ENCODE peak calls at places on chromosomes 3 and 15, in seven cellular contexts. N, Z, U, E, O, K and V are unnamed samples.

GRCh38 chr15:66461917-66462316 is 35.6 kb downstream of the SNAPC5 start:
- DNase-seq in K (no peak), U (no peak), Z (no peak), E (no peak), O (peak; percentile 75), N (no peak), V (no peak)

GRCh38 chr15:38398134-38398533 is 55.8 kb upstream of the FAM98B start:
- DNase-seq in Z (no peak), N (no peak), K (no peak), O (peak; percentile 95), U (no peak), E (peak; percentile 99), V (no peak)

GRCh38 chr15:42984534-42985034 is 64.0 kb upstream of the TTBK2 start:
- DNase-seq in K (no peak), U (no peak), N (no peak), O (no peak), E (no peak), Z (no peak), V (no peak)

GRCh38 chr3:159675285-159675684 is 313.4 kb upstream of the IL12A start:
- DNase-seq in E (no peak), Z (no peak), O (no peak), N (no peak), U (no peak), K (no peak), V (no peak)

GRCh38 chr15:29674661-29675533 is 147.4 kb downstream of the TJP1 start:
- DNase-seq in O (no peak), U (no peak), Z (peak; percentile 93), N (peak; percentile 92), K (peak; percentile 93), E (peak; percentile 72), V (no peak)

GRCh38 chr3:142725352-142725739 is 1.5 kb downstream of the TRPC1 start:
- DNase-seq in E (no peak), U (no peak), N (no peak), O (no peak), K (no peak), Z (no peak), V (no peak)

GRCh38 chr3:174442317-174442682 is 416.8 kb upstream of the NAALADL2 start:
- DNase-seq in N (no peak), Z (no peak), E (no peak), K (no peak), U (no peak), O (no peak), V (no peak)

GRCh38 chr3:81612768-81613167 is 148.7 kb downstream of the GBE1 start:
- DNase-seq in K (no peak), O (no peak), E (no peak), Z (no peak), N (no peak), U (no peak), V (no peak)

GRCh38 chr15:99967841-99968371 is 234.7 kb upstream of the LYSMD4 start:
- DNase-seq in Z (no peak), K (no peak), E (no peak), U (no peak), N (no peak), O (peak; percentile 86), V (no peak)

GRCh38 chr3:122743581-122744120 is 50.0 kb downstream of the HSPBAP1 start:
- DNase-seq in U (no peak), N (no peak), O (no peak), Z (no peak), K (no peak), E (no peak), V (no peak)

GRCh38 chr3:197103766-197104165 is 74.1 kb upstream of the MELTF start:
- DNase-seq in Z (no peak), E (peak; percentile 36), U (no peak), O (no peak), N (no peak), K (no peak), V (no peak)

GRCh38 chr15:60563539-60564404 is 84.8 kb upstream of the ICE2 start:
- DNase-seq in E (no peak), O (no peak), K (no peak), N (no peak), U (peak; percentile 85), Z (no peak), V (no peak)

GRCh38 chr15:87929835-87930234 is 326.7 kb downstream of the NTRK3 start:
- DNase-seq in K (no peak), E (no peak), Z (no peak), O (no peak), N (no peak), U (no peak), V (no peak)

GRCh38 chr3:41331023-41331422 is 131.7 kb downstream of the CTNNB1 start:
- DNase-seq in O (no peak), E (no peak), U (no peak), N (no peak), K (no peak), Z (no peak), V (no peak)

GRCh38 chr15:28989239-28989830 is 103.6 kb downstream of the APBA2 start:
- DNase-seq in U (peak; percentile 5), K (peak; percentile 30), O (no peak), Z (no peak), N (no peak), E (no peak), V (no peak)

GRCh38 chr3:195118671-195119070 is 152.3 kb downstream of the XXYLT1 start:
- DNase-seq in Z (no peak), E (no peak), O (no peak), K (no peak), U (no peak), N (no peak), V (no peak)

GRCh38 chr3:195116393-195117185 is 154.4 kb downstream of the XXYLT1 start:
- DNase-seq in Z (no peak), U (no peak), K (no peak), N (no peak), O (no peak), E (no peak), V (no peak)

GRCh38 chr3:195119461-195120198 is 151.3 kb downstream of the XXYLT1 start:
- DNase-seq in K (peak; percentile 56), O (no peak), Z (no peak), U (no peak), E (peak; percentile 91), N (no peak), V (no peak)

GRCh38 chr3:195120199-195120556 is 150.8 kb downstream of the XXYLT1 start:
- DNase-seq in K (no peak), N (no peak), U (no peak), Z (no peak), E (no peak), O (no peak), V (no peak)

GRCh38 chr3:195117978-195118581 is 152.9 kb downstream of the XXYLT1 start:
- DNase-seq in K (no peak), E (no peak), N (no peak), Z (no peak), U (peak; percentile 39), O (peak; percentile 29), V (no peak)
- TF ChIP-seq CTCF in K (no peak), E (peak; percentile 21), N (no peak), Z (no peak), U (peak; percentile 24), O (peak; percentile 1), V (no peak)

GRCh38 chr3:45332901-45333407 is 55.4 kb upstream of the LARS2 start:
- DNase-seq in K (no peak), Z (no peak), E (no peak), U (no peak), O (no peak), N (no peak), V (no peak)

GRCh38 chr3:45329779-45330305 is 58.5 kb upstream of the LARS2 start:
- DNase-seq in N (no peak), K (no peak), O (no peak), E (no peak), U (no peak), Z (no peak), V (no peak)

GRCh38 chr3:45332493-45332892 is 55.9 kb upstream of the LARS2 start:
- DNase-seq in K (no peak), O (no peak), U (no peak), E (no peak), Z (no peak), N (no peak), V (no peak)

GRCh38 chr3:45333549-45333948 is 54.8 kb upstream of the LARS2 start:
- DNase-seq in O (no peak), N (no peak), Z (no peak), U (no peak), K (no peak), E (peak; percentile 19), V (no peak)

GRCh38 chr3:45330500-45331295 is 57.7 kb upstream of the LARS2 start:
- DNase-seq in E (no peak), K (no peak), O (peak; percentile 35), Z (no peak), N (no peak), U (no peak), V (no peak)
- TF ChIP-seq CTCF in E (no peak), K (no peak), O (peak; percentile 1), Z (no peak), N (no peak), U (no peak), V (no peak)

DNA sequence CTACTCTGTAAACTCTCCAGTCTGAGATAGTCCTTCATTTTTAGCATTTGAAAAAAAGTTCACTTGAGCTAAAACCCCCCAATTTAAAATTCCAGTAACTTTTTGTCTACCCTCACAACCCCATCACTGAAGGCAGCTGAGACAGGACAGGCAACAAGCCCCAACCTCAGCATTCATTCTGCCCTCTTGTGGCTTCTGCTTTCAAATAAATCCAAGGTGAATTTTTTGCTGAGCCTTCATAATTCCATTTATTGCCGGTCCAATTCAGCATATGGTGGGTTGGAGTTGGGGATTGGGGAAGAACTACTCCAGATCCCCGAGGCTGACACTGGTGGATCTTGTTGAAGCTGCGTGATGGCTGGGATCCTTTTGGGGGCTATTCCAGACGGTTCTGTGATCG is 88.4 kb upstream of the THRB start:
- DNase-seq in Z (no peak), O (no peak), N (no peak), E (no peak), K (no peak), U (no peak), V (no peak)
- TF ChIP-seq CTCF in Z (peak; percentile 16), O (peak; percentile 60), N (no peak), E (peak; percentile 17), K (no peak), U (no peak), V (no peak)

DNA sequence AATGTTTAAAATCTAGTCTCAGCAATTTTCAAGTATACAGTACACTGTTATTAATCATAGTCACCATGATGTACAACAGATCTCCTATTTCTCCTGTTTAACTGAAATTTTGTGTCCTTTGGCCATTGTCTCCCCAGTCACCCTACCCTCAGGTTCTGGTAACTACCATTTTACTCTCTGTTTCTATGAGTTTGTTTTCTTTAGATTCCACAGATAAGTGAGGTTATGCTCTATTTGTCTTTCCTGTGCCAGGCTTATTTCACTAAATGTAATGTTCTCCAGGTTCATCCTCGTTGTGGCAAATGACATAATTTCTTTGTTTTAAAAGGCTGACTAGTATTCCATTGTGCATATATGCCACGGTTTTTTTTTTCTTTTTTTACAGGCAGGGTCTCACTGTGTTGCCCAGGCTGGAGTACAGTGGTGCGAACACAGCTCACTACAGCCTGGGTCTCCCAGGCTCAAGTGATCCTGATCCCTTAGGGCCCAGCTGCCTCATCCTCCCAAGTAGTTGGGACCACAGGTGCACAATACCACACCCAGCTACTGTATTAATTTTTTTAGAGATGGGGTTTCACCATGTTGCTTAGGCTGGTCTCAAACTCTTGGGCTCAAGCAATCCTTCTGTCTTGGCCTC is 50.0 kb downstream of the RAB7A start:
- DNase-seq in N (no peak), K (no peak), O (no peak), U (no peak), E (peak; percentile 12), Z (no peak), V (no peak)
- TF ChIP-seq CTCF in N (no peak), K (no peak), O (no peak), U (no peak), E (no peak), Z (no peak), V (no peak)